ENCODE peak calls at places on chromosome 5, in six cellular contexts. One of them, this sample, is unnamed.

GRCh38 chr5:93100976-93101375 is 480.0 kb downstream of the NR2F1-AS1 start:
- DNase-seq in RKO: no peak
- DNase-seq in NCI-H460: no peak
- DNase-seq in OCI-LY7: no peak
- DNase-seq in A549: no peak
- DNase-seq in thoracic aorta: no peak
- DNase-seq in this sample: no peak

GRCh38 chr5:80255425-80255751 is 460 bp downstream of the SERINC5 start:
- DNase-seq in thoracic aorta: no peak
- DNase-seq in RKO: peak
- DNase-seq in A549: peak
- DNase-seq in NCI-H460: peak
- DNase-seq in OCI-LY7: peak
- DNase-seq in this sample: peak

GRCh38 chr5:1776831-1777230 is 22.8 kb downstream of the MRPL36 start:
- DNase-seq in thoracic aorta: no peak
- DNase-seq in NCI-H460: no peak
- DNase-seq in A549: no peak
- DNase-seq in OCI-LY7: no peak
- DNase-seq in RKO: no peak
- DNase-seq in this sample: no peak

GRCh38 chr5:73170522-73170921 is 2.5 kb upstream of the TMEM174 start:
- DNase-seq in NCI-H460: peak
- DNase-seq in RKO: no peak
- DNase-seq in thoracic aorta: no peak
- DNase-seq in A549: no peak
- DNase-seq in OCI-LY7: peak
- DNase-seq in this sample: peak

GRCh38 chr5:138700581-138701362 is 52.5 kb upstream of the CTNNA1 start:
- DNase-seq in RKO: no peak
- DNase-seq in NCI-H460: no peak
- DNase-seq in thoracic aorta: no peak
- DNase-seq in A549: no peak
- DNase-seq in OCI-LY7: no peak
- DNase-seq in this sample: no peak

GRCh38 chr5:112636288-112636731 is 101.4 kb upstream of the APC start:
- DNase-seq in A549: no peak
- DNase-seq in OCI-LY7: no peak
- DNase-seq in NCI-H460: no peak
- DNase-seq in thoracic aorta: no peak
- DNase-seq in RKO: no peak
- DNase-seq in this sample: no peak

GRCh38 chr5:172901012-172901780 is 58.0 kb upstream of the RPL26L1 start:
- DNase-seq in OCI-LY7: no peak
- DNase-seq in A549: no peak
- DNase-seq in NCI-H460: no peak
- DNase-seq in RKO: no peak
- DNase-seq in thoracic aorta: peak
- DNase-seq in this sample: peak

GRCh38 chr5:97874491-97874890 is 691.4 kb upstream of the RIOK2 start:
- DNase-seq in OCI-LY7: no peak
- DNase-seq in A549: no peak
- DNase-seq in NCI-H460: no peak
- DNase-seq in thoracic aorta: no peak
- DNase-seq in RKO: no peak
- DNase-seq in this sample: no peak

GRCh38 chr5:83509535-83509934 is 38.0 kb downstream of the VCAN start:
- DNase-seq in OCI-LY7: no peak
- DNase-seq in NCI-H460: no peak
- DNase-seq in A549: no peak
- DNase-seq in thoracic aorta: no peak
- DNase-seq in RKO: no peak
- DNase-seq in this sample: peak

GRCh38 chr5:105504-106080 is 13.6 kb downstream of the PLEKHG4B start:
- DNase-seq in thoracic aorta: no peak
- DNase-seq in A549: no peak
- DNase-seq in NCI-H460: no peak
- DNase-seq in RKO: no peak
- DNase-seq in OCI-LY7: no peak
- DNase-seq in this sample: no peak

GRCh38 chr5:123549256-123549904 is 37.4 kb downstream of the CSNK1G3 start:
- DNase-seq in NCI-H460: no peak
- DNase-seq in thoracic aorta: no peak
- DNase-seq in RKO: no peak
- DNase-seq in OCI-LY7: peak
- DNase-seq in A549: no peak
- DNase-seq in this sample: peak

GRCh38 chr5:16461026-16461425 is 4.6 kb downstream of the ZNF622 start:
- DNase-seq in OCI-LY7: no peak
- DNase-seq in A549: no peak
- DNase-seq in thoracic aorta: no peak
- DNase-seq in NCI-H460: no peak
- DNase-seq in RKO: no peak
- DNase-seq in this sample: no peak

GRCh38 chr5:135539430-135540005 is 3.8 kb upstream of the NEUROG1 start:
- DNase-seq in thoracic aorta: no peak
- DNase-seq in NCI-H460: no peak
- DNase-seq in A549: no peak
- DNase-seq in OCI-LY7: no peak
- DNase-seq in RKO: no peak
- DNase-seq in this sample: no peak

GRCh38 chr5:62448528-62448927 is 36.0 kb downstream of the IPO11 start:
- DNase-seq in RKO: no peak
- DNase-seq in A549: no peak
- DNase-seq in OCI-LY7: no peak
- DNase-seq in thoracic aorta: no peak
- DNase-seq in NCI-H460: no peak
- DNase-seq in this sample: no peak

GRCh38 chr5:107982703-107983425 is 312.1 kb upstream of the EFNA5 start:
- DNase-seq in thoracic aorta: no peak
- DNase-seq in NCI-H460: no peak
- DNase-seq in A549: no peak
- DNase-seq in RKO: no peak
- DNase-seq in OCI-LY7: no peak
- DNase-seq in this sample: no peak

GRCh38 chr5:141870871-141871270 is 7.3 kb downstream of the PCDH1 start:
- DNase-seq in A549: no peak
- DNase-seq in thoracic aorta: no peak
- DNase-seq in NCI-H460: no peak
- DNase-seq in OCI-LY7: no peak
- DNase-seq in RKO: no peak
- DNase-seq in this sample: no peak

GRCh38 chr5:7638456-7638855 is 212.5 kb downstream of the CFAP90 start:
- DNase-seq in RKO: peak
- DNase-seq in OCI-LY7: no peak
- DNase-seq in thoracic aorta: no peak
- DNase-seq in A549: no peak
- DNase-seq in NCI-H460: no peak
- DNase-seq in this sample: no peak

GRCh38 chr5:130337179-130337888 is 433.1 kb downstream of the CHSY3 start:
- DNase-seq in thoracic aorta: no peak
- DNase-seq in OCI-LY7: no peak
- DNase-seq in A549: peak
- DNase-seq in NCI-H460: peak
- DNase-seq in RKO: peak
- DNase-seq in this sample: no peak

GRCh38 chr5:118862596-118862995 is 125.8 kb downstream of the DTWD2 start:
- DNase-seq in A549: no peak
- DNase-seq in OCI-LY7: no peak
- DNase-seq in NCI-H460: no peak
- DNase-seq in RKO: peak
- DNase-seq in thoracic aorta: no peak
- DNase-seq in this sample: no peak

GRCh38 chr5:131466171-131466766 is 168.8 kb downstream of the RAPGEF6 start:
- DNase-seq in thoracic aorta: no peak
- DNase-seq in NCI-H460: no peak
- DNase-seq in OCI-LY7: no peak
- DNase-seq in A549: no peak
- DNase-seq in RKO: peak
- DNase-seq in this sample: peak

GRCh38 chr5:11903121-11903613 is 1.1 kb downstream of the CTNND2 start:
- DNase-seq in OCI-LY7: no peak
- DNase-seq in RKO: no peak
- DNase-seq in A549: no peak
- DNase-seq in thoracic aorta: no peak
- DNase-seq in NCI-H460: no peak
- DNase-seq in this sample: no peak

GRCh38 chr5:110441035-110441434 is 285.4 kb downstream of the TMEM232 start:
- DNase-seq in RKO: peak
- DNase-seq in OCI-LY7: peak
- DNase-seq in NCI-H460: peak
- DNase-seq in thoracic aorta: no peak
- DNase-seq in A549: no peak
- DNase-seq in this sample: peak

This sample was measured in NB4.